ENCODE peak calls at places on chromosome 7, in eight cellular contexts. R is suprapubic skin, S is HCT116, Z is vagina, A is transverse colon, K is endothelial cell of umbilical vein, N is GM23338, J is HL-60. E is an unnamed sample.

GRCh38 chr7:106023369-106024322 is 60.6 kb downstream of the CDHR3 start:
- DNase-seq in R (no peak), S (no peak), Z (no peak), A (no peak), K (no peak), N (no peak), J (no peak), E (no peak)

GRCh38 chr7:135508853-135509588 is 881 bp downstream of the CNOT4 start:
- DNase-seq in R (no peak), S (no peak), Z (no peak), A (peak), K (peak), N (peak), J (no peak), E (no peak)

GRCh38 chr7:36404639-36405408 is 15.2 kb downstream of the ANLN start:
- DNase-seq in R (no peak), S (no peak), Z (no peak), A (no peak), K (peak), N (no peak), J (no peak), E (no peak)

GRCh38 chr7:76077435-76077834 is 29.5 kb downstream of the MDH2 start:
- DNase-seq in R (no peak), S (no peak), Z (no peak), A (no peak), K (no peak), N (no peak), J (no peak), E (no peak)

GRCh38 chr7:87083865-87084519 is 24.5 kb upstream of the ELAPOR2 start:
- DNase-seq in R (no peak), S (no peak), Z (no peak), A (no peak), K (no peak), N (no peak), J (no peak), E (no peak)

GRCh38 chr7:81457858-81458522 is 311.9 kb downstream of the HGF start:
- DNase-seq in R (no peak), S (peak), Z (no peak), A (no peak), K (peak), N (peak), J (no peak), E (no peak)

GRCh38 chr7:23462846-23463245 is 7.4 kb downstream of the IGF2BP3 start:
- DNase-seq in R (no peak), S (no peak), Z (no peak), A (no peak), K (peak), N (peak), J (no peak), E (no peak)

GRCh38 chr7:27917774-27918314 is 177.9 kb downstream of the TAX1BP1 start:
- DNase-seq in R (no peak), S (no peak), Z (no peak), A (no peak), K (peak), N (no peak), J (no peak), E (no peak)

GRCh38 chr7:105336009-105336408 is 52.7 kb downstream of the SRPK2 start:
- DNase-seq in R (no peak), S (no peak), Z (no peak), A (no peak), K (peak), N (no peak), J (no peak), E (no peak)

GRCh38 chr7:130888017-130888371 is 154.0 kb upstream of the KLF14 start:
- DNase-seq in R (no peak), S (no peak), Z (no peak), A (no peak), K (no peak), N (no peak), J (no peak), E (no peak)

GRCh38 chr7:137703291-137704010 is 143.3 kb downstream of the DGKI start:
- DNase-seq in R (no peak), S (no peak), Z (no peak), A (no peak), K (no peak), N (no peak), J (no peak), E (no peak)

GRCh38 chr7:28157826-28158416 is 22.7 kb downstream of the JAZF1 start:
- DNase-seq in R (no peak), S (no peak), Z (no peak), A (no peak), K (no peak), N (no peak), J (no peak), E (no peak)

GRCh38 chr7:104973909-104974415 is 40.0 kb upstream of the KMT2E start:
- DNase-seq in R (no peak), S (no peak), Z (no peak), A (no peak), K (peak), N (no peak), J (no peak), E (no peak)

GRCh38 chr7:69245646-69246045 is 352.6 kb upstream of the AUTS2 start:
- DNase-seq in R (no peak), S (no peak), Z (no peak), A (no peak), K (no peak), N (no peak), J (no peak), E (no peak)

GRCh38 chr7:121446526-121446925 is 50.4 kb upstream of the FAM3C start:
- DNase-seq in R (no peak), S (no peak), Z (no peak), A (no peak), K (no peak), N (no peak), J (no peak), E (no peak)

GRCh38 chr7:26705567-26705966 is 158.8 kb downstream of the SKAP2 start:
- DNase-seq in R (no peak), S (no peak), Z (no peak), A (no peak), K (peak), N (no peak), J (no peak), E (no peak)

GRCh38 chr7:101880536-101881443 is 63.4 kb downstream of the CUX1 start:
- DNase-seq in R (no peak), S (no peak), Z (no peak), A (no peak), K (peak), N (no peak), J (no peak), E (no peak)
- TF ChIP-seq POLR2AphosphoS5 in R (no peak), S (no peak), Z (peak), A (no peak), K (no peak), N (no peak), J (no peak), E (no peak)

GRCh38 chr7:395643-396042 is 105.7 kb downstream of the FOXL3 start:
- DNase-seq in R (no peak), S (no peak), Z (no peak), A (no peak), K (no peak), N (no peak), J (no peak), E (no peak)
- TF ChIP-seq POLR2AphosphoS5 in R (no peak), S (no peak), Z (no peak), A (no peak), K (no peak), N (no peak), J (no peak), E (no peak)

DNA sequence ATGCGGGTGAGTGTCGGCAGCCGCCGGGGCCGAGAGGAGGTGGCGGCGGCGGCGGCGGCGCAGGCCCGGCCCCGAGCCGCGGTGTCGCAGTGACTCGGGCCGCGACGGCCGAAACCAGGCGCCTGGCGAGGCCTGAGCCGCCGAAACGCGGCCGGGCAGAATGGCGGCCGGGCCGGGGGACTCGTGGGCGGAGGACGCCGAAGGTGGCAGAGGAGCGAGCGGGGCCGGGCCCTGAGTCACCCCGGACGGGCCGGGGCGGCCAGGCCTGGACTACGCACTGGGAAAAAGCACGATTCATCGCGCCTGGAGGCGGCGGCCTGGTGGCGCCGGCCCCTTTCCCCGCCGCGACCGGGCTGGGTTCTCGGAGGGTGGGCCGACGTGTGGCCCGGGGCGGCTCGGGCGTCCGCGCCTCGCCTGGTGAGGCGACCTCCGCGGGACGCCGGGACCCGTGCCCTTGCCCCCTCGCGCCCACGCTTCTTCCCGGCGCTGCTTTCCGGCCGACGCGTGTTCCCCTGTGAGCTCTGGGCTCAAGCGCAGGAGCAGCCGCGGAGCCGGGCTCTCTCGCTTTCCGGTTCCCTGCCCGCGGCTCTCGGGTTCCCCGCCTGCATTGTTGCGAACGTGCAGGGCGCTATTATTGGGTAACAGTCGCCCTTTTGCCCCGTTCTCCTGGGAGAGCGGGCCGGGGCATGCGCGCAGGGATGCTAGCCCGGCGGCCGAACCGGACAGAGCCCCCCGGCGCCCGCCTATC is 495 bp downstream of the CUL1 start:
- DNase-seq in R (peak), S (no peak), Z (no peak), A (peak), K (peak), N (peak), J (no peak), E (peak)
- TF ChIP-seq POLR2AphosphoS5 in R (no peak), S (peak), Z (no peak), A (no peak), K (no peak), N (peak), J (peak), E (no peak)

GRCh38 chr7:2523941-2524807 is 4.6 kb downstream of the LFNG start:
- DNase-seq in R (no peak), S (peak), Z (no peak), A (peak), K (peak), N (peak), J (peak), E (no peak)
- TF ChIP-seq POLR2AphosphoS5 in R (no peak), S (peak), Z (peak), A (peak), K (peak), N (no peak), J (no peak), E (no peak)

E was measured in GM12891.